ENCODE peak calls at places on chromosomes 6 and 20, in seven cellular contexts. J is CD4-positive, alpha-beta T cell; L is PC-3; Q is T-helper 2 cell; E is HEK293T; S is stimulated activated CD8-positive, alpha-beta memory T cell treated with anti-CD3 and anti-CD28 coated beads, Interleukin-12 subunit alpha, Interleukin-12 subunit beta, amount 100 ng/mL, for 1 hour; C is fibroblast of pulmonary artery. G is an unnamed sample.

GRCh38 chr20:21981179-21981578 is 275.7 kb downstream of the PAX1 start:
- DNase-seq in J (no peak), L (no peak), Q (no peak), E (no peak), S (no peak), C (peak; percentile 4), G (no peak)

GRCh38 chr6:39048481-39049399 is at the start of gene GLP1R:
- DNase-seq in J (no peak), L (no peak), Q (no peak), E (no peak), S (no peak), C (no peak), G (no peak)

GRCh38 chr6:152170702-152171667 is 363.5 kb downstream of the ESR1 start:
- DNase-seq in J (peak; percentile 33), L (no peak), Q (peak; percentile 99), E (no peak), S (no peak), C (peak; percentile 72), G (peak; percentile 26)

GRCh38 chr20:22810626-22811559 is 224.2 kb upstream of the SSTR4 start:
- DNase-seq in J (no peak), L (no peak), Q (no peak), E (no peak), S (no peak), C (no peak), G (no peak)

GRCh38 chr20:48374986-48375715 is 452.6 kb downstream of the PREX1 start:
- DNase-seq in J (no peak), L (no peak), Q (no peak), E (no peak), S (no peak), C (no peak), G (no peak)

GRCh38 chr6:5595184-5595583 is 333.9 kb downstream of the FARS2 start:
- DNase-seq in J (no peak), L (no peak), Q (no peak), E (no peak), S (no peak), C (no peak), G (no peak)

GRCh38 chr6:36947570-36948351 is 6.8 kb upstream of the PI16 start:
- DNase-seq in J (peak; percentile 35), L (no peak), Q (peak; percentile 89), E (no peak), S (no peak), C (no peak), G (no peak)

GRCh38 chr20:50891138-50891537 is 40.1 kb downstream of the ADNP start:
- DNase-seq in J (no peak), L (peak; percentile 36), Q (no peak), E (no peak), S (no peak), C (no peak), G (no peak)

GRCh38 chr6:158621694-158622544 is 22.6 kb downstream of the DYNLT1 start:
- DNase-seq in J (no peak), L (no peak), Q (no peak), E (no peak), S (no peak), C (no peak), G (no peak)

GRCh38 chr6:119426619-119427018 is 77.1 kb upstream of the MAN1A1 start:
- DNase-seq in J (no peak), L (peak; percentile 5), Q (no peak), E (no peak), S (no peak), C (no peak), G (no peak)

GRCh38 chr6:169324661-169325459 is 71.2 kb upstream of the THBS2 start:
- DNase-seq in J (no peak), L (no peak), Q (no peak), E (no peak), S (no peak), C (no peak), G (no peak)

GRCh38 chr6:159097256-159097655 is 52.5 kb upstream of the TAGAP start:
- DNase-seq in J (no peak), L (no peak), Q (no peak), E (no peak), S (no peak), C (no peak), G (no peak)

GRCh38 chr6:81797594-81797993 is 45.1 kb upstream of the TENT5A start:
- DNase-seq in J (no peak), L (no peak), Q (no peak), E (no peak), S (no peak), C (no peak), G (no peak)

GRCh38 chr6:84356907-84357306 is 129.5 kb upstream of the CEP162 start:
- DNase-seq in J (no peak), L (no peak), Q (no peak), E (no peak), S (no peak), C (no peak), G (no peak)

GRCh38 chr6:1639430-1639829 is 29.7 kb downstream of the FOXC1 start:
- DNase-seq in J (no peak), L (no peak), Q (no peak), E (no peak), S (no peak), C (no peak), G (no peak)

GRCh38 chr6:163955131-163955530 is 540.6 kb downstream of the QKI start:
- DNase-seq in J (no peak), L (no peak), Q (no peak), E (no peak), S (no peak), C (peak; percentile 3), G (no peak)

GRCh38 chr6:169045486-169045885 is 208.2 kb downstream of the THBS2 start:
- DNase-seq in J (no peak), L (peak; percentile 6), Q (no peak), E (no peak), S (no peak), C (no peak), G (no peak)

GRCh38 chr6:15088904-15089568 is 156.8 kb upstream of the JARID2 start:
- DNase-seq in J (no peak), L (no peak), Q (no peak), E (peak; percentile 42), S (no peak), C (no peak), G (no peak)

GRCh38 chr20:49631074-49631716 is 63.3 kb upstream of the PTGIS start:
- DNase-seq in J (no peak), L (no peak), Q (no peak), E (no peak), S (no peak), C (peak; percentile 33), G (no peak)